ENCODE peak calls at places on chromosome 14, in ten cellular contexts. E, C, Q, K, U, N, F, T, G and Z are unnamed samples.

GRCh38 chr14:91731986-91732385 is at the start of gene CATSPERB:
- DNase-seq in E (no peak), C (no peak), Q (no peak), K (no peak), U (no peak), N (no peak), F (no peak), T (no peak), G (no peak), Z (no peak)

GRCh38 chr14:49052516-49052915 is 533.7 kb downstream of the RPS29 start:
- DNase-seq in E (no peak), C (no peak), Q (no peak), K (no peak), U (no peak), N (no peak), F (no peak), T (no peak), G (no peak), Z (no peak)

GRCh38 chr14:26595922-26596721 is 1.7 kb downstream of the NOVA1 start:
- DNase-seq in E (no peak), C (no peak), Q (no peak), K (no peak), U (no peak), N (no peak), F (no peak), T (no peak), G (no peak), Z (no peak)

GRCh38 chr14:30417121-30417520 is 141.8 kb upstream of the G2E3 start:
- DNase-seq in E (no peak), C (no peak), Q (no peak), K (no peak), U (no peak), N (no peak), F (no peak), T (no peak), G (no peak), Z (no peak)

GRCh38 chr14:87990687-87991086 is 2.3 kb downstream of the GALC start:
- DNase-seq in E (no peak), C (no peak), Q (no peak), K (peak; percentile 38), U (no peak), N (no peak), F (no peak), T (no peak), G (no peak), Z (no peak)

GRCh38 chr14:104767634-104767918 is 14.6 kb downstream of the SIVA1 start:
- DNase-seq in E (no peak), C (no peak), Q (no peak), K (no peak), U (no peak), N (no peak), F (no peak), T (no peak), G (no peak), Z (no peak)

GRCh38 chr14:89331398-89331797 is 85.6 kb downstream of the FOXN3 start:
- DNase-seq in E (no peak), C (no peak), Q (no peak), K (no peak), U (no peak), N (no peak), F (no peak), T (no peak), G (no peak), Z (no peak)

GRCh38 chr14:72169521-72169920 is 237.3 kb downstream of the RGS6 start:
- DNase-seq in E (peak; percentile 43), C (no peak), Q (no peak), K (peak; percentile 63), U (no peak), N (no peak), F (no peak), T (no peak), G (no peak), Z (no peak)

GRCh38 chr14:51442513-51443175 is 202.6 kb downstream of the TMX1 start:
- DNase-seq in E (no peak), C (no peak), Q (no peak), K (no peak), U (peak; percentile 33), N (no peak), F (no peak), T (no peak), G (no peak), Z (no peak)

GRCh38 chr14:70754989-70755388 is 54.3 kb downstream of the MAP3K9 start:
- DNase-seq in E (no peak), C (peak; percentile 41), Q (no peak), K (no peak), U (no peak), N (peak; percentile 74), F (no peak), T (no peak), G (no peak), Z (no peak)

GRCh38 chr14:29906256-29906885 is 21.3 kb downstream of the PRKD1 start:
- DNase-seq in E (no peak), C (peak; percentile 33), Q (no peak), K (peak; percentile 52), U (no peak), N (no peak), F (no peak), T (no peak), G (no peak), Z (no peak)

GRCh38 chr14:73287071-73287470 is 49.8 kb downstream of the PAPLN start:
- DNase-seq in E (no peak), C (no peak), Q (no peak), K (no peak), U (no peak), N (no peak), F (no peak), T (no peak), G (no peak), Z (no peak)

GRCh38 chr14:79279645-79280399 is 931.5 kb downstream of the DIO2 start:
- DNase-seq in E (no peak), C (no peak), Q (no peak), K (no peak), U (no peak), N (peak; percentile 53), F (no peak), T (peak; percentile 29), G (no peak), Z (peak; percentile 13)

GRCh38 chr14:101408077-101408831 is 153.0 kb upstream of the DIO3 start:
- DNase-seq in E (no peak), C (no peak), Q (no peak), K (no peak), U (no peak), N (no peak), F (no peak), T (no peak), G (no peak), Z (no peak)

GRCh38 chr14:100020623-100021022 is 44.6 kb upstream of the EVL start:
- DNase-seq in E (no peak), C (peak; percentile 78), Q (no peak), K (no peak), U (no peak), N (no peak), F (no peak), T (no peak), G (no peak), Z (no peak)

GRCh38 chr14:100022772-100023451 is 42.3 kb upstream of the EVL start:
- DNase-seq in E (no peak), C (no peak), Q (peak; percentile 18), K (no peak), U (no peak), N (no peak), F (no peak), T (no peak), G (no peak), Z (no peak)

GRCh38 chr14:100028990-100029677 is 36.1 kb upstream of the EVL start:
- DNase-seq in E (no peak), C (no peak), Q (no peak), K (no peak), U (peak; percentile 35), N (no peak), F (no peak), T (no peak), G (no peak), Z (no peak)

GRCh38 chr14:100027771-100028490 is 37.3 kb upstream of the EVL start:
- DNase-seq in E (no peak), C (no peak), Q (no peak), K (no peak), U (no peak), N (no peak), F (no peak), T (no peak), G (no peak), Z (no peak)

GRCh38 chr14:100025111-100025510 is 40.1 kb upstream of the EVL start:
- DNase-seq in E (peak; percentile 84), C (peak; percentile 35), Q (no peak), K (peak; percentile 30), U (peak; percentile 49), N (peak; percentile 55), F (no peak), T (peak; percentile 23), G (peak; percentile 79), Z (peak; percentile 34)
- TF ChIP-seq CTCF in E (peak; percentile 73), C (peak; percentile 75), Q (peak; percentile 44), K (no peak), U (peak; percentile 62), N (peak; percentile 31), F (no peak), T (peak; percentile 13), G (peak; percentile 78), Z (no peak)

GRCh38 chr14:35402323-35403084 is 2.0 kb downstream of the NFKBIA start:
- DNase-seq in E (no peak), C (no peak), Q (no peak), K (no peak), U (no peak), N (no peak), F (no peak), T (peak; percentile 63), G (no peak), Z (peak; percentile 48)
- H3K4me3 ChIP-seq in E (peak overlapping the region; percentile 69), C (peak overlapping the region; percentile 88), Q (peak overlapping the region; percentile 89), K (peak overlapping the region; percentile 96), U (peak overlapping the region; percentile 97), N (peak overlapping the region; percentile 93), F (peak overlapping the region; percentile 93), T (peak overlapping the region; percentile 72), G (peak overlapping the region; percentile 93), Z (peak overlapping the region; percentile 91)

DNA sequence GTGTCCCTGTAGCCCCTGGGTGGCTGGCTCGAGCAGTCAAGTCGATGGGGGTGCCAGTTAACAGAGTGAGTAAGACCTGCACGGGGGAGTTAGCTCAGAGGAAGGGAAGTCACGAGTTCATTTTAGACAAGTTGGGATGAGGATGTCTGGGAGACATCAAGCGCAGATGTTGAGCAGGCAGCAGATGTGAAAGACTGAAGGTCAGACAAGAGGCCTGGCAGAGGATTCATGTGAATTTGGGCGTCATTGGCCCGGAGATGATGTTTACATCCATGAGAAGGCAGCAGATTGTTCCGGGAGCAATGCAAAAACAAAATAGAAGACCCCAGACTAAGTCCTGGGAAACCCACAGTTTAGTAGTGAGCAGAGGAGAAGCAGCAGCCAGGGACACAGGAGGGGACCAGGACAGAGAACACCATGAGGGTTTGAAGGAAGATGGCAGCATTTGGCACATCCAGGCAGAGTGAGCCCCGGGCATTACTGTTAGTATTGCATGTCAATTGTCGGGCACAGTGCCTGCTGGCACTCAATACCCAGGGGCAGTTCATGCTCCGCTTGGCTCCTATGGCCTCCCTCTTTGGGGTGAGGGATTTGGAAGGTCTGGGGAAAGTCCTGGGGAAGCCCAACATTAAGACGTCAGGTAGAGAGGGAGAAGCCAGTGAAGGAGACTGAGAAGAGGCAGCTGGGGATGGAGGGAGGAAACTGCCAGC is 15.1 kb downstream of the LTBP2 start:
- DNase-seq in E (no peak), C (no peak), Q (no peak), K (no peak), U (no peak), N (no peak), F (no peak), T (no peak), G (no peak), Z (no peak)
- H3K4me1 ChIP-seq in E (peaks cover 9% of the 10 kb centered on the region), C (peaks cover 33% of the 10 kb centered on the region), Q (peaks cover 75% of the 10 kb centered on the region), K (peaks cover 25% of the 10 kb centered on the region), U (no peaks in the 10 kb centered on the region), N (peaks cover 81% of the 10 kb centered on the region), F (peaks cover 18% of the 10 kb centered on the region), T (no peaks in the 10 kb centered on the region), G (no peaks in the 10 kb centered on the region), Z (peaks cover 2% of the 10 kb centered on the region)

GRCh38 chr14:77872152-77872551 is 72.2 kb downstream of the ADCK1 start:
- DNase-seq in E (no peak), C (no peak), Q (no peak), K (no peak), U (no peak), N (no peak), F (no peak), T (no peak), G (no peak), Z (no peak)
- TF ChIP-seq CTCF in E (no peak), C (no peak), Q (no peak), K (no peak), U (no peak), N (no peak), F (no peak), T (no peak), G (no peak), Z (no peak)